ENCODE peak calls at places on chromosomes 1 and 21, in eight cellular contexts. B is HCT116; K is fibroblast of lung; A is cardiac muscle cell; E is mucosa of descending colon; T is hepatocyte; C is CD8-positive, alpha-beta T cell; U is uterus. R is an unnamed sample.

GRCh38 chr1:206833741-206834140 is 31.7 kb upstream of the IL20 start:
- DNase-seq in K (no peak), U (no peak), A (no peak), C (no peak), T (no peak), B (no peak), E (peak; percentile 57), R (no peak)

GRCh38 chr1:105730701-105731100 is 1325.8 kb upstream of the PRMT6 start:
- DNase-seq in E (no peak), A (no peak), T (no peak), C (no peak), U (no peak), K (no peak), B (no peak), R (no peak)

GRCh38 chr21:45064618-45065399 is 9.6 kb upstream of the ADARB1 start:
- DNase-seq in K (peak; percentile 23), E (no peak), B (no peak), U (no peak), C (no peak), A (no peak), T (no peak), R (no peak)

GRCh38 chr1:13731897-13732296 is 31.9 kb downstream of the PRDM2 start:
- DNase-seq in K (no peak), E (no peak), T (no peak), U (no peak), B (no peak), A (no peak), C (no peak), R (no peak)

GRCh38 chr1:3323021-3323790 is 131.3 kb upstream of the ARHGEF16 start:
- DNase-seq in C (no peak), U (no peak), K (peak; percentile 23), B (no peak), E (peak; percentile 78), A (no peak), T (peak; percentile 85), R (no peak)

GRCh38 chr21:27505516-27505915 is 538.6 kb upstream of the ADAMTS5 start:
- DNase-seq in A (no peak), C (no peak), U (no peak), E (no peak), T (no peak), B (no peak), K (peak; percentile 79), R (peak; percentile 26)

GRCh38 chr1:89952021-89952995 is 42.6 kb upstream of the ZNF326 start:
- DNase-seq in K (peak; percentile 96), A (no peak), C (no peak), B (no peak), E (no peak), T (no peak), U (no peak), R (peak; percentile 2)

GRCh38 chr21:38712076-38712475 is 93.7 kb upstream of the ETS2 start:
- DNase-seq in A (peak; percentile 48), E (no peak), T (peak; percentile 59), U (peak; percentile 21), C (no peak), B (peak; percentile 31), K (peak; percentile 36), R (peak; percentile 63)

GRCh38 chr1:161946071-161946987 is 77.3 kb downstream of the OLFML2B start:
- DNase-seq in K (peak; percentile 83), C (no peak), E (no peak), A (no peak), T (no peak), U (no peak), B (no peak), R (no peak)

GRCh38 chr1:201156819-201157218 is 2.5 kb upstream of the TMEM9 start:
- DNase-seq in E (no peak), C (no peak), A (no peak), K (no peak), T (no peak), U (no peak), B (no peak), R (no peak)

GRCh38 chr1:202807367-202807925 is 775 bp downstream of the KDM5B start:
- DNase-seq in E (peak; percentile 67), A (peak; percentile 33), T (peak; percentile 83), C (no peak), K (peak; percentile 37), U (peak; percentile 34), B (no peak), R (peak; percentile 44)

GRCh38 chr1:109788695-109789521 is 25.2 kb upstream of the EPS8L3 start:
- DNase-seq in U (peak; percentile 13), T (peak; percentile 50), E (peak; percentile 50), K (no peak), C (no peak), A (peak; percentile 57), B (peak; percentile 21), R (peak; percentile 54)

DNA sequence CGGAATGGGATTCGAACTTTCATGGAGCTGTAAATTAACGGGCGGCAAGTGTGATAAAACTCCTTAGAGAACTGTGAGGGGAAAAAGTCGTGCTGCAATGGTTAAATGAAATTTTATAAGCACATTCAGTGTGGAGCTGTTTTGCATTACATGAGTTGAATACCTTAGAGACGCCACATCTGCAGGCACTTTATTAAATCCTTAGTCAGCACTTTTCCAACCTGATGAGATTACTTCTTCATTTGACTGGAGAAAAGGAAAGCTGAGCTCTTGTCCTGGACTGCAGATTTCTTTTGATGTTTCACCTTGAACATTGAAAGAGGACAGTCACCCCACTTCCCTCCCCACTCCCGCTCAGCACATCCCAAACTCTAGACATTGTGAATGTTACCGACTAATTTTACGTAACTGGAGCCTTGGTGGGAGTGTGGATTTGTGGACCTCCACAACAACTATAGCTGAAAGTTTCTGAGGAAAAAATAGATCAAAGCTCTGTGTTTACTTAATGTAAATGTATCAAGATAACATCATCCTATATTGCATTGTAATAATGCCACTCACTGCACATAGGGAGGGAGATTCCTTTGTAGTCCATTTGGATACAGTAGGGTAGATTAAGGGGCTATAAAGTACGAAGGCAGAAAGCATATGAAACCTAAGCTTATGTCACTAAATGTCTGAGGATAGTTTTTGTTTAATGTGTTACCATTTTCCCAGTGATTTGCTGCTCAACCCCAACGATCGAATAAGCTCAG is 273.6 kb downstream of the TM2D1 start:
- DNase-seq in K (no peak), E (no peak), U (no peak), T (no peak), A (no peak), C (no peak), B (no peak), R (no peak)
- H3K4me3 ChIP-seq in K (no peak overlapping the region), E (no peak overlapping the region), U (no peak overlapping the region), T (no peak overlapping the region), A (no peak overlapping the region), C (no peak overlapping the region), B (no peak overlapping the region), R (no peak overlapping the region)

GRCh38 chr1:226634156-226634588 is 85.6 kb downstream of the STUM start:
- DNase-seq in B (peak; percentile 39), A (peak; percentile 83), U (peak; percentile 85), E (peak; percentile 86), C (peak; percentile 65), K (peak; percentile 44), T (peak; percentile 86), R (peak; percentile 66)

GRCh38 chr1:226636847-226637096 is 88.2 kb downstream of the STUM start:
- DNase-seq in B (no peak), T (no peak), U (no peak), K (no peak), E (no peak), A (no peak), C (no peak), R (no peak)

GRCh38 chr1:226637147-226637935 is 88.8 kb downstream of the STUM start:
- DNase-seq in E (peak; percentile 41), B (no peak), T (no peak), C (no peak), U (peak; percentile 78), A (no peak), K (no peak), R (no peak)

GRCh38 chr1:226634611-226635246 is 86.2 kb downstream of the STUM start:
- DNase-seq in B (no peak), U (peak; percentile 19), C (no peak), T (no peak), A (no peak), K (no peak), E (no peak), R (no peak)

GRCh38 chr1:226635456-226635941 is 86.9 kb downstream of the STUM start:
- DNase-seq in B (no peak), A (no peak), C (no peak), K (no peak), U (peak; percentile 14), E (peak; percentile 47), T (no peak), R (no peak)
- H3K36me3 ChIP-seq in B (no peaks in the 10 kb centered on the region), A (no peaks in the 10 kb centered on the region), C (peaks cover 61% of the 10 kb centered on the region), K (peaks cover 6% of the 10 kb centered on the region), U (no peaks in the 10 kb centered on the region), E (no peaks in the 10 kb centered on the region), T (no peaks in the 10 kb centered on the region), R (peaks cover 8% of the 10 kb centered on the region)

DNA sequence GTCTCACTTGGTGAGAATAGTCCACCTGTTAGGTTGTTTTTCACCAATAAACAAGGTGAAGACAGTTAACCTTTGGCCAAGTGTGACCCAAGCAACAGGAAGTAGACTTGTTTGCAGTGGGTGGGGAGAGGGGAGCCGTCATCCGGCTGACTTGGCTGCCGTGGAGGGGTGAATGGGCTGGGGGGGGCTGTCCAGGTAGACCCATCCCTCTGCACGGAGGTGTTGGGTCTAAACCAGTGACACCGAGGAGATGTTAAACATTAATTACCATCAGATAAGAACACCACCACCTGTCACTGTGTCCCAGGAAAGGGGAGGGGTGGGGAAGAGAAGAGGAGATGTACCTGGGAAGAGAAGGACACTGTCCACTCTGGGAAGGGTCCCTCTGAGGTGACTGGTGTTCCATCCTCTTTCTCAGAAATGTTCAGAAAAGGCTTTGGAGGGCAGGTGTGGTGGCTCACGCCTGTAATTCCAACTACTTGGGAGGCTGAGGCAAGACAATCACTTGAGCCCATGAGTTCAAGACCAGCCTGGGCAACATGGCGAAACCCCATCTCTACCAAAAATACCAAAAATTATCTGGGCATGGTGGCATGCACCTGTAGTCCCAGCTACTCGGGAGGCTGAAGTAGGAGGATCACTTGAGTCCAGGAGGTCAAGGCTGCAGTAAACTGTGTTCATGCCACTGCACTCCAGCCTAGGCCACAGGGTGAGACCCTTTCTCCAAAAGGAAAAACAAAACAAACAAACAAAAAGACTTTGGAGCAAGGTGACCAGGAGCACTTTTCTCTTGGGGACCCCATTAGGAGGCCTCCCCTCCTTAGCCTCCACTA is 6.7 kb upstream of the MYOM3 start:
- DNase-seq in A (no peak), K (no peak), E (peak; percentile 84), T (peak; percentile 84), B (no peak), U (no peak), C (no peak), R (no peak)
- H3K4me3 ChIP-seq in A (no peak overlapping the region), K (no peak overlapping the region), E (no peak overlapping the region), T (no peak overlapping the region), B (no peak overlapping the region), U (no peak overlapping the region), C (no peak overlapping the region), R (no peak overlapping the region)

GRCh38 chr1:5370321-5370720 is 621.9 kb downstream of the NPHP4 start:
- DNase-seq in K (no peak), A (no peak), B (no peak), T (no peak), U (no peak), E (no peak), C (no peak), R (no peak)

GRCh38 chr1:5371270-5371669 is 621.0 kb downstream of the NPHP4 start:
- DNase-seq in B (no peak), E (no peak), K (no peak), C (no peak), U (no peak), A (no peak), T (no peak), R (no peak)

GRCh38 chr1:5367306-5367705 is 624.9 kb downstream of the NPHP4 start:
- DNase-seq in E (no peak), U (no peak), K (no peak), B (no peak), T (no peak), C (no peak), A (no peak), R (no peak)

GRCh38 chr1:5368211-5368610 is 624.0 kb downstream of the NPHP4 start:
- DNase-seq in A (no peak), B (no peak), K (no peak), U (no peak), E (no peak), C (no peak), T (no peak), R (no peak)

GRCh38 chr1:5369223-5369622 is 623.0 kb downstream of the NPHP4 start:
- DNase-seq in A (no peak), C (no peak), K (no peak), E (no peak), B (no peak), U (no peak), T (no peak), R (no peak)
- H3K36me3 ChIP-seq in A (no peaks in the 10 kb centered on the region), C (no peaks in the 10 kb centered on the region), K (no peaks in the 10 kb centered on the region), E (no peaks in the 10 kb centered on the region), B (no peaks in the 10 kb centered on the region), U (no peaks in the 10 kb centered on the region), T (no peaks in the 10 kb centered on the region), R (no peaks in the 10 kb centered on the region)

R was measured in MG63.